ENCODE peak calls at places on chromosomes 1 and 21, in ten cellular contexts. U is AG20443; H is activated naive CD4-positive, alpha-beta T cell; B is Kasumi-1; I is anterior cingulate cortex; Y is caudate nucleus; G is Panc1; F is right atrium auricular region; P is uterus; R is activated T-cell treated with anti-CD3 and anti-CD28 coated beads for 1 hour. A is an unnamed sample.

GRCh38 chr21:26445440-26445839 is 127.6 kb downstream of the CYYR1 start:
- DNase-seq in U (peak; percentile 69), H (no peak), B (no peak), I (no peak), Y (no peak), G (no peak), F (no peak), P (no peak), R (no peak), A (peak; percentile 19)

GRCh38 chr1:54384921-54385726 is 21.1 kb downstream of the SSBP3 start:
- DNase-seq in U (peak; percentile 62), H (no peak), B (peak; percentile 27), I (no peak), Y (no peak), G (no peak), F (no peak), P (no peak), R (no peak), A (no peak)

GRCh38 chr1:198519639-198520501 is 20.6 kb downstream of the ATP6V1G3 start:
- DNase-seq in U (no peak), H (no peak), B (no peak), I (no peak), Y (no peak), G (no peak), F (no peak), P (no peak), R (no peak), A (no peak)

GRCh38 chr1:49048188-49048587 is 271.5 kb upstream of the BEND5 start:
- DNase-seq in U (no peak), H (no peak), B (no peak), I (no peak), Y (no peak), G (no peak), F (no peak), P (no peak), R (no peak), A (no peak)

GRCh38 chr1:62361426-62361825 is 42.2 kb upstream of the KANK4 start:
- DNase-seq in U (no peak), H (no peak), B (no peak), I (no peak), Y (no peak), G (no peak), F (no peak), P (no peak), R (no peak), A (no peak)

GRCh38 chr1:219143735-219144134 is 29.9 kb upstream of the LYPLAL1 start:
- DNase-seq in U (no peak), H (no peak), B (no peak), I (no peak), Y (no peak), G (no peak), F (no peak), P (no peak), R (no peak), A (peak; percentile 31)

GRCh38 chr1:61839702-61840101 is 97.4 kb downstream of the PATJ start:
- DNase-seq in U (peak; percentile 30), H (no peak), B (no peak), I (no peak), Y (no peak), G (no peak), F (no peak), P (no peak), R (no peak), A (peak; percentile 76)

GRCh38 chr1:71577451-71578131 is 496.8 kb upstream of the ZRANB2 start:
- DNase-seq in U (no peak), H (no peak), B (no peak), I (no peak), Y (no peak), G (no peak), F (no peak), P (no peak), R (no peak), A (peak; percentile 58)

GRCh38 chr1:215045647-215046308 is 36.8 kb upstream of the KCNK2 start:
- DNase-seq in U (no peak), H (no peak), B (no peak), I (no peak), Y (no peak), G (no peak), F (no peak), P (no peak), R (no peak), A (peak; percentile 21)

GRCh38 chr1:115133440-115133839 is 44.1 kb upstream of the TSPAN2 start:
- DNase-seq in U (no peak), H (no peak), B (no peak), I (no peak), Y (no peak), G (no peak), F (no peak), P (no peak), R (no peak), A (peak; percentile 61)

GRCh38 chr1:2557146-2558029 is 1.2 kb downstream of the TNFRSF14 start:
- DNase-seq in U (no peak), H (no peak), B (no peak), I (no peak), Y (no peak), G (no peak), F (no peak), P (no peak), R (no peak), A (peak; percentile 83)

GRCh38 chr1:1996207-1996651 is 7.4 kb downstream of the CFAP74 start:
- DNase-seq in U (no peak), H (no peak), B (peak; percentile 44), I (no peak), Y (no peak), G (no peak), F (no peak), P (no peak), R (no peak), A (peak; percentile 55)